ENCODE peak calls at places on chromosomes 16 and 17, in six cellular contexts. W is GM23248; B is germinal center; N is stimulated activated effector memory CD8-positive, alpha-beta T cell treated with anti-CD3 and anti-CD28 coated beads, Interleukin-12 subunit alpha, Interleukin-12 subunit beta, amount 100 ng/mL, for 72 hours; M is kidney epithelial cell; G is adipocyte. O is an unnamed sample.

GRCh38 chr16:89489040-89489721 is 1.2 kb downstream of the ANKRD11 start:
- DNase-seq in M (peak), W (peak), B (peak), G (peak), N (peak), O (peak)

GRCh38 chr16:70152578-70153302 is 20.8 kb upstream of the CLEC18C start:
- DNase-seq in G (no peak), B (no peak), N (no peak), W (no peak), M (no peak), O (no peak)

GRCh38 chr17:51398647-51399046 is 138.3 kb downstream of the UTP18 start:
- DNase-seq in N (no peak), M (no peak), G (no peak), W (no peak), B (no peak), O (no peak)

GRCh38 chr17:27609606-27610303 is 21.2 kb upstream of the LGALS9 start:
- DNase-seq in B (peak), G (peak), W (peak), M (no peak), N (no peak), O (no peak)

GRCh38 chr17:29677139-29677834 is 54.6 kb upstream of the CORO6 start:
- DNase-seq in M (no peak), W (peak), N (no peak), G (peak), B (no peak), O (no peak)

GRCh38 chr17:82020874-82021727 is 1.6 kb downstream of the CENPX start:
- DNase-seq in G (peak), B (peak), N (no peak), M (peak), W (peak), O (peak)

GRCh38 chr16:29696881-29697331 is 17.9 kb downstream of the QPRT start:
- DNase-seq in M (no peak), N (no peak), W (no peak), B (no peak), G (no peak), O (no peak)

GRCh38 chr17:61000911-61001310 is 323.3 kb downstream of the BCAS3 start:
- DNase-seq in M (no peak), B (no peak), N (no peak), W (peak), G (peak), O (no peak)

GRCh38 chr17:6524520-6524919 is 31.8 kb downstream of the PITPNM3 start:
- DNase-seq in W (peak), M (peak), G (no peak), N (no peak), B (no peak), O (no peak)

GRCh38 chr16:31479752-31480151 is 3.2 kb upstream of the SLC5A2 start:
- DNase-seq in G (no peak), M (no peak), N (no peak), B (no peak), W (no peak), O (no peak)

GRCh38 chr17:41907185-41907556 is 11.6 kb downstream of the ACLY start:
- DNase-seq in M (no peak), B (no peak), N (no peak), W (peak), G (no peak), O (no peak)

O was measured in globus pallidus.